ENCODE peak calls at places on chromosome 20, in eight cellular contexts. One of them, this sample, is unnamed. For H3K4me1, the result is how much of the 10 kb centered on the place peaks cover.

GRCh38 chr20:63768591-63769515 is 29.3 kb downstream of the SLC2A4RG start:
- DNase-seq in ovary: no peak
- DNase-seq in fibroblast of lung: no peak
- DNase-seq in upper lobe of right lung: no peak
- DNase-seq in vagina: no peak
- DNase-seq in ascending aorta: no peak
- DNase-seq in IMR-90: no peak
- DNase-seq in body of pancreas: no peak
- DNase-seq in this sample: no peak

GRCh38 chr20:63345328-63346100 is 15.6 kb downstream of the CHRNA4 start:
- DNase-seq in ovary: peak
- DNase-seq in fibroblast of lung: no peak
- DNase-seq in upper lobe of right lung: no peak
- DNase-seq in vagina: no peak
- DNase-seq in ascending aorta: no peak
- DNase-seq in IMR-90: no peak
- DNase-seq in body of pancreas: peak
- DNase-seq in this sample: no peak

GRCh38 chr20:47857142-47857993 is 72.1 kb upstream of the SULF2 start:
- DNase-seq in ovary: peak
- DNase-seq in fibroblast of lung: peak
- DNase-seq in upper lobe of right lung: no peak
- DNase-seq in vagina: no peak
- DNase-seq in ascending aorta: peak
- DNase-seq in IMR-90: no peak
- DNase-seq in body of pancreas: no peak
- DNase-seq in this sample: peak

GRCh38 chr20:24097051-24097450 is 108.5 kb upstream of the GGTLC1 start:
- DNase-seq in ovary: no peak
- DNase-seq in fibroblast of lung: no peak
- DNase-seq in upper lobe of right lung: no peak
- DNase-seq in vagina: no peak
- DNase-seq in ascending aorta: no peak
- DNase-seq in IMR-90: no peak
- DNase-seq in body of pancreas: no peak
- DNase-seq in this sample: no peak

GRCh38 chr20:10447028-10447427 is 11.9 kb downstream of the SLX4IP start:
- DNase-seq in ovary: no peak
- DNase-seq in fibroblast of lung: peak
- DNase-seq in upper lobe of right lung: no peak
- DNase-seq in vagina: no peak
- DNase-seq in ascending aorta: no peak
- DNase-seq in IMR-90: peak
- DNase-seq in body of pancreas: no peak
- DNase-seq in this sample: no peak

GRCh38 chr20:59004493-59004762 is 2.6 kb downstream of the CTSZ start:
- DNase-seq in ovary: no peak
- DNase-seq in fibroblast of lung: no peak
- DNase-seq in upper lobe of right lung: peak
- DNase-seq in vagina: no peak
- DNase-seq in ascending aorta: peak
- DNase-seq in IMR-90: no peak
- DNase-seq in body of pancreas: no peak
- DNase-seq in this sample: no peak

GRCh38 chr20:37389241-37389747 is 43.4 kb downstream of the SRC start:
- DNase-seq in ovary: peak
- DNase-seq in fibroblast of lung: no peak
- DNase-seq in upper lobe of right lung: peak
- DNase-seq in vagina: no peak
- DNase-seq in ascending aorta: peak
- DNase-seq in IMR-90: no peak
- DNase-seq in body of pancreas: no peak
- DNase-seq in this sample: peak

GRCh38 chr20:15760217-15760567 is 813.1 kb downstream of the KIF16B start:
- DNase-seq in ovary: no peak
- DNase-seq in fibroblast of lung: no peak
- DNase-seq in upper lobe of right lung: no peak
- DNase-seq in vagina: no peak
- DNase-seq in ascending aorta: no peak
- DNase-seq in IMR-90: no peak
- DNase-seq in body of pancreas: no peak
- DNase-seq in this sample: no peak

DNA sequence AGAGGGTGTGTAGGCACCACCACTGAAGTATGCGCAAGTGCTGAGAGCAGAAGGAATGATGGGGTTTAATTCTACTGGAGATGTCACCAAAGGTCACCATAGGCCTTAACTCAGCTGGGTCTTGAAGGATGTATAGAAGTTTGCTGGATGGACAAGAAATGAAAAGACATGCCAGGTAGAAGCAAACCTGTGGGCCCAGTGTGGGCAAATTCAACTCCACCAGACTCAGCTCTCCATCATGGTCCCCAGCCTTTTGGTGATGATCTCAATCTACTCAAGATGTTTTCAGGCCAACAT is 124.5 kb downstream of the SNX5 start:
- DNase-seq in ovary: no peak
- DNase-seq in fibroblast of lung: no peak
- DNase-seq in upper lobe of right lung: no peak
- DNase-seq in vagina: no peak
- DNase-seq in ascending aorta: no peak
- DNase-seq in IMR-90: no peak
- DNase-seq in body of pancreas: no peak
- DNase-seq in this sample: no peak
- H3K27ac ChIP-seq in ovary: peak
- H3K27ac ChIP-seq in fibroblast of lung: peak
- H3K27ac ChIP-seq in upper lobe of right lung: no peak
- H3K27ac ChIP-seq in vagina: peak
- H3K27ac ChIP-seq in ascending aorta: peak
- H3K27ac ChIP-seq in IMR-90: peak
- H3K27ac ChIP-seq in body of pancreas: peak
- H3K27ac ChIP-seq in this sample: peak

GRCh38 chr20:56983813-56984212 is 282.6 kb downstream of the BMP7 start:
- DNase-seq in ovary: no peak
- DNase-seq in fibroblast of lung: no peak
- DNase-seq in upper lobe of right lung: no peak
- DNase-seq in vagina: no peak
- DNase-seq in ascending aorta: no peak
- DNase-seq in IMR-90: no peak
- DNase-seq in body of pancreas: no peak
- DNase-seq in this sample: no peak
- TF ChIP-seq CTCF in ovary: no peak
- TF ChIP-seq CTCF in fibroblast of lung: no peak
- TF ChIP-seq CTCF in upper lobe of right lung: no peak
- TF ChIP-seq CTCF in vagina: no peak
- TF ChIP-seq CTCF in ascending aorta: no peak
- TF ChIP-seq CTCF in IMR-90: no peak
- TF ChIP-seq CTCF in body of pancreas: no peak
- TF ChIP-seq CTCF in this sample: no peak

DNA sequence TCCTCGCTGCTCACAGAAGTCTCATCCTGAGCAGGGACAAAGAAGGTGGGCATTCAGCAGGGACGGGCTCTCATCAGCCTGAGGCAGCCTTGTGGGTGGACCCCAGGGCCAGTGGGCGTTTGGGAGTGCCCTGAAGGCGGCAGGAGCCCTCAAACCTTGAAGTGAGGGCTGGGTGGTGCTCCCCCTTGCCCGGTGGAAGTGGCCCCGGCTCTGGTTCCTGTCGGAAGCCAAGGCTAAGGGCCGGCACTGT is 110.5 kb downstream of the NOL4L start:
- DNase-seq in ovary: no peak
- DNase-seq in fibroblast of lung: no peak
- DNase-seq in upper lobe of right lung: no peak
- DNase-seq in vagina: no peak
- DNase-seq in ascending aorta: no peak
- DNase-seq in IMR-90: no peak
- DNase-seq in body of pancreas: no peak
- DNase-seq in this sample: no peak
- H3K4me1 ChIP-seq in ovary: under half
- H3K4me1 ChIP-seq in fibroblast of lung: under half
- H3K4me1 ChIP-seq in upper lobe of right lung: half or more
- H3K4me1 ChIP-seq in vagina: half or more
- H3K4me1 ChIP-seq in ascending aorta: under half
- H3K4me1 ChIP-seq in IMR-90: under half
- H3K4me1 ChIP-seq in body of pancreas: half or more
- H3K4me1 ChIP-seq in this sample: under half

DNA sequence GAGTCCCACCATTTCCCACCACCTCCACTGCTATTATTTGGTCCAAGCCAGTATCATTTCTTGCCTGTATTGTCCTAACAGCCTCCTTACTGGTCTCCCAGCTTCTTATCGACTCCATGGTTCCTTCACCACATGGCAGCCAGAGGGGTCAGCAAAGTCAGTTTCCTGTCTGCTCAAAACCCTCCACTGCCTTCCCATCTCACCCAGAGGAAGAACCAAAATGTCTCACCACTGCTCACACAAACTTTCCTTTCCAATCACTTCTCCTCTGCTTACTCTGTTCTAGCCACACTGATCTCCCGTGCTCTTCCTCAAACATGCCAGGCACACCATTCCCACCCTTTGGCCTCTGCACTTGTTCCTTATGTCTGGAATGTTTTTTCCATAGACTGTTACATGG is 39.7 kb downstream of the BCL2L1 start:
- DNase-seq in ovary: no peak
- DNase-seq in fibroblast of lung: no peak
- DNase-seq in upper lobe of right lung: no peak
- DNase-seq in vagina: no peak
- DNase-seq in ascending aorta: no peak
- DNase-seq in IMR-90: no peak
- DNase-seq in body of pancreas: no peak
- DNase-seq in this sample: no peak
- H3K27ac ChIP-seq in ovary: no peak
- H3K27ac ChIP-seq in fibroblast of lung: no peak
- H3K27ac ChIP-seq in upper lobe of right lung: peak
- H3K27ac ChIP-seq in vagina: no peak
- H3K27ac ChIP-seq in ascending aorta: peak
- H3K27ac ChIP-seq in IMR-90: no peak
- H3K27ac ChIP-seq in body of pancreas: no peak
- H3K27ac ChIP-seq in this sample: no peak

DNA sequence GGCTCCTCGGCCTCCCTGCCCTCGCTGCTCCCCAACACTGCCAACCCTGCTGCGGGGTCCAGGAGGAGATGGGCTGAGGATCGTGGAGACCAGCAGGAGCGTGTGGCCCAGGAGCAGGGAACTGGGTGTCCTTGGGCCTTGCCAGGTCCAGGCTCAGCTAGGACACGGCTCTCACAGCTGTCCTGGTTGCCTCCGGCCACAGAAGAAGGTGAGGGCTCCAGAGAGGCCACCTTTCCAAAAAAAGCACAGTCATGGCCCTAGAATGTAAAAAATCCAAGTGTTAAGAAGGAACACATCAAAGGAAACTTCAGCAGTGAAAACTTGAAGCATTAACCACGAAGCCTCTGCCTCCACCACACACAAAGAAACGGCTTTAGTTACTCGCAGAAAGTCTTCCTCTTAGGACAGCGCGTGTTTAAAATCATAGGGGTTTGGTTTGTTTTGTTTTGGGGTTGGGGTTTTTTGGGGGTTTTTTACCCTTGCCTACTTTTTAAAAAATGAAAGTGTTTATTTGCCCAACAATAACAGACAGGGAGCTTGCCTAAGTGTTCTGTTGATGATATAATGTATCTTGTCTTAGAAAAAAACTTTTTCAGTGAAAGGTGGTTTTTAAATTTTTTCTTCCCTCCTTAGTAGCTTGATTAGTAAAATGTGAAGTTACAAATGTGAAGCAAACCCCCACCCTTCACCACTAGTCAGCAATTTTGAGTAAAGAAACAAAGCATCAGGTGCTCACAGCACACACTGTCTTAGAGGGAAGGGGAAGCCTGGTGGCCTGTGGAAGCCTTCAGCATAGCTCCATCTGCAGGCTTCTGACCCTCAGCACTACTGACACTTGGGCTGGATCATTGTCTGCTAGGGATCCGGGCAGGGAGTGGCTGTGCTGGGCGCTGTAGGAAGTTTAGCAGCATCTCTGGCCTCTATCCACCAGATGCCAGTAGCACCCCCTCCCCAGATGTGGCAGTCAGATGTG is 60.0 kb downstream of the PTPN1 start:
- DNase-seq in ovary: no peak
- DNase-seq in fibroblast of lung: peak
- DNase-seq in upper lobe of right lung: no peak
- DNase-seq in vagina: no peak
- DNase-seq in ascending aorta: peak
- DNase-seq in IMR-90: peak
- DNase-seq in body of pancreas: no peak
- DNase-seq in this sample: no peak
- TF ChIP-seq CTCF in ovary: no peak
- TF ChIP-seq CTCF in fibroblast of lung: peak
- TF ChIP-seq CTCF in upper lobe of right lung: peak
- TF ChIP-seq CTCF in vagina: no peak
- TF ChIP-seq CTCF in ascending aorta: no peak
- TF ChIP-seq CTCF in IMR-90: peak
- TF ChIP-seq CTCF in body of pancreas: no peak
- TF ChIP-seq CTCF in this sample: no peak